ENCODE peak calls at places on chromosomes 7 and 10, in six cellular contexts. One of them, this sample, is unnamed.

GRCh38 chr7:39464350-39465054 is 101.7 kb upstream of the YAE1 start:
- DNase-seq in IMR-90: no peak
- DNase-seq in A549: no peak
- DNase-seq in OCI-LY7: no peak
- DNase-seq in keratinocyte: no peak
- DNase-seq in BJ: no peak
- DNase-seq in this sample: no peak

GRCh38 chr7:66157060-66157459 is 42.4 kb downstream of the CRCP start:
- DNase-seq in OCI-LY7: no peak
- DNase-seq in keratinocyte: no peak
- DNase-seq in BJ: no peak
- DNase-seq in IMR-90: no peak
- DNase-seq in A549: no peak
- DNase-seq in this sample: peak

GRCh38 chr10:108323274-108323798 is 1158.8 kb upstream of the SORCS1 start:
- DNase-seq in IMR-90: no peak
- DNase-seq in keratinocyte: no peak
- DNase-seq in BJ: no peak
- DNase-seq in OCI-LY7: no peak
- DNase-seq in A549: no peak
- DNase-seq in this sample: no peak

GRCh38 chr10:20955355-20955893 is 58.3 kb upstream of the NEBL start:
- DNase-seq in keratinocyte: no peak
- DNase-seq in IMR-90: no peak
- DNase-seq in A549: no peak
- DNase-seq in OCI-LY7: no peak
- DNase-seq in BJ: no peak
- DNase-seq in this sample: no peak

GRCh38 chr7:82109288-82109687 is 334.3 kb downstream of the CACNA2D1 start:
- DNase-seq in keratinocyte: peak
- DNase-seq in OCI-LY7: no peak
- DNase-seq in A549: no peak
- DNase-seq in IMR-90: peak
- DNase-seq in BJ: peak
- DNase-seq in this sample: peak

GRCh38 chr7:44477063-44477830 is 13.2 kb downstream of the NUDCD3 start:
- DNase-seq in BJ: no peak
- DNase-seq in OCI-LY7: peak
- DNase-seq in IMR-90: peak
- DNase-seq in keratinocyte: peak
- DNase-seq in A549: peak
- DNase-seq in this sample: peak

GRCh38 chr10:80075781-80076180 is 2.7 kb upstream of the TMEM254 start:
- DNase-seq in OCI-LY7: no peak
- DNase-seq in IMR-90: peak
- DNase-seq in BJ: no peak
- DNase-seq in A549: no peak
- DNase-seq in keratinocyte: no peak
- DNase-seq in this sample: no peak

GRCh38 chr10:24981161-24981710 is 28.8 kb upstream of the PRTFDC1 start:
- DNase-seq in BJ: no peak
- DNase-seq in A549: no peak
- DNase-seq in IMR-90: no peak
- DNase-seq in keratinocyte: no peak
- DNase-seq in OCI-LY7: no peak
- DNase-seq in this sample: peak

GRCh38 chr7:41472427-41473125 is 230.3 kb downstream of the INHBA start:
- DNase-seq in BJ: no peak
- DNase-seq in IMR-90: peak
- DNase-seq in keratinocyte: no peak
- DNase-seq in A549: no peak
- DNase-seq in OCI-LY7: no peak
- DNase-seq in this sample: no peak

GRCh38 chr7:104267701-104268368 is 60.0 kb upstream of the ORC5 start:
- DNase-seq in BJ: no peak
- DNase-seq in A549: peak
- DNase-seq in OCI-LY7: peak
- DNase-seq in keratinocyte: no peak
- DNase-seq in IMR-90: peak
- DNase-seq in this sample: peak

GRCh38 chr7:99628471-99629465 is 12.0 kb downstream of the ZSCAN25 start:
- DNase-seq in keratinocyte: no peak
- DNase-seq in OCI-LY7: no peak
- DNase-seq in IMR-90: no peak
- DNase-seq in A549: no peak
- DNase-seq in BJ: no peak
- DNase-seq in this sample: no peak

GRCh38 chr7:158325530-158326381 is 261.9 kb downstream of the PTPRN2 start:
- DNase-seq in BJ: no peak
- DNase-seq in keratinocyte: no peak
- DNase-seq in IMR-90: no peak
- DNase-seq in OCI-LY7: no peak
- DNase-seq in A549: no peak
- DNase-seq in this sample: no peak

GRCh38 chr7:53111061-53111460 is 75.6 kb downstream of the POM121L12 start:
- DNase-seq in keratinocyte: no peak
- DNase-seq in BJ: no peak
- DNase-seq in OCI-LY7: no peak
- DNase-seq in IMR-90: no peak
- DNase-seq in A549: no peak
- DNase-seq in this sample: no peak

DNA sequence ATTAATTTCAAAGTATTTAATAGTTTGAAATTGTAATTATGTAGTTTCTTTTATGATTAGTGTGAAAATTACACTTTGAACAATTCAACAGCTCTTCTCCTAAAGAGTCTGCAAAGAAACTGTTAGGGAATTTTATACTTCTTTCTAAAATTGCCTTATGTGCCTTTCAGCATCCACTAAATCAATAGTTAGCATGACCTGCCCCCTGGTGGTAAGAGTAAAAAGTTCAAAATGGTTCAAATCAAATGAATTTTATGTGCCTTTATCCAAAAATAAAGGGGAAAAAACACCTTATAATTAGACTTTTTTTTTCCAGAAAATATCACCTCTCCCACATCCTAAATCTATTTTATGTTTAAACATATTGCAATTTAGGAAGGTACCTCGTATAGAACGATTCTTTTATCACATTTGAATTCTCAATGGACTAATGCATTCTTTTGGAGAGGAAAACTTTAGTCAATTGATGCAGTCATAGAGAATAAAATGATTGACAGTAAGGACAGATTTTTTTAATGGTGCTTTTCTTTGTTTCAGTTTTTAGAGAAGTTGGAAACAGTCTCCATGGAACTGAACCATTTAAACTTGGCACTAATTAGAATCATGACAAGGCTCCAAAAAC is 163.7 kb downstream of the SEMA3D start:
- DNase-seq in OCI-LY7: peak
- DNase-seq in A549: no peak
- DNase-seq in BJ: no peak
- DNase-seq in IMR-90: peak
- DNase-seq in keratinocyte: no peak
- DNase-seq in this sample: peak
- H3K4me3 ChIP-seq in OCI-LY7: no peak
- H3K4me3 ChIP-seq in A549: no peak
- H3K4me3 ChIP-seq in BJ: no peak
- H3K4me3 ChIP-seq in IMR-90: no peak
- H3K4me3 ChIP-seq in keratinocyte: no peak
- H3K4me3 ChIP-seq in this sample: no peak

GRCh38 chr10:71747039-71747807 is 26.1 kb downstream of the VSIR start:
- DNase-seq in IMR-90: no peak
- DNase-seq in BJ: no peak
- DNase-seq in keratinocyte: no peak
- DNase-seq in OCI-LY7: no peak
- DNase-seq in A549: no peak
- DNase-seq in this sample: peak

GRCh38 chr10:71749396-71749795 is 23.9 kb downstream of the VSIR start:
- DNase-seq in OCI-LY7: no peak
- DNase-seq in A549: no peak
- DNase-seq in IMR-90: no peak
- DNase-seq in BJ: no peak
- DNase-seq in keratinocyte: no peak
- DNase-seq in this sample: no peak

GRCh38 chr10:71747808-71748523 is 25.4 kb downstream of the VSIR start:
- DNase-seq in OCI-LY7: peak
- DNase-seq in A549: no peak
- DNase-seq in BJ: no peak
- DNase-seq in keratinocyte: no peak
- DNase-seq in IMR-90: no peak
- DNase-seq in this sample: no peak

GRCh38 chr10:71750124-71750841 is 23.0 kb downstream of the VSIR start:
- DNase-seq in IMR-90: no peak
- DNase-seq in A549: no peak
- DNase-seq in OCI-LY7: no peak
- DNase-seq in keratinocyte: no peak
- DNase-seq in BJ: no peak
- DNase-seq in this sample: no peak

DNA sequence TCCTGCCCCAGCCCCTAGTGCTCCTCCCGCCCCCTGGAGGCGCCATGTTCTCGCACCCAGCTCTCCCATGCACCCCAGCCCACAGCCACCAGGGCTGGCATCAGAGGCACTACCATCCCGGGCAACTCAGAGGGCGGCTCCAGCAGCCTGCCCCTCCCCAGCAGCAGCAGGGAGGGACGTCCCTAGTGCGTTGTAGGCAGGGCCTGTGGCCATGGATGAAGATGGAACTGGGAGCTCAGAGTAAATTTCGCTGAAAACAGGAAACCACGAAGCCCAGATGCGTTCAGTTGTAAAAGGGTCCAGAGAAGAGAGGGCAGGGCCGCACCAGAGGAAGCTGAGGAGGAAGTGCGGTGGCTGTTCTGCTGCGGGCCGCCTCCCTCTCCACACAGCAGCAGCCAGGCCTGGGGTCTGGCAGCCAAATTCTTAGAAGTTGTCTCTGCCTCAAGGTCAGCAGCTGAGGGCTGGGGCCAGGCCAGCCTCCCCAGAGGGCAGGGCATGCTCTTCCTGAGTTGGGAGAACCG is 24.6 kb downstream of the VSIR start:
- DNase-seq in BJ: no peak
- DNase-seq in A549: no peak
- DNase-seq in keratinocyte: no peak
- DNase-seq in OCI-LY7: peak
- DNase-seq in IMR-90: no peak
- DNase-seq in this sample: no peak
- TF ChIP-seq CTCF in BJ: no peak
- TF ChIP-seq CTCF in A549: no peak
- TF ChIP-seq CTCF in keratinocyte: no peak
- TF ChIP-seq CTCF in OCI-LY7: peak
- TF ChIP-seq CTCF in IMR-90: no peak
- TF ChIP-seq CTCF in this sample: no peak

DNA sequence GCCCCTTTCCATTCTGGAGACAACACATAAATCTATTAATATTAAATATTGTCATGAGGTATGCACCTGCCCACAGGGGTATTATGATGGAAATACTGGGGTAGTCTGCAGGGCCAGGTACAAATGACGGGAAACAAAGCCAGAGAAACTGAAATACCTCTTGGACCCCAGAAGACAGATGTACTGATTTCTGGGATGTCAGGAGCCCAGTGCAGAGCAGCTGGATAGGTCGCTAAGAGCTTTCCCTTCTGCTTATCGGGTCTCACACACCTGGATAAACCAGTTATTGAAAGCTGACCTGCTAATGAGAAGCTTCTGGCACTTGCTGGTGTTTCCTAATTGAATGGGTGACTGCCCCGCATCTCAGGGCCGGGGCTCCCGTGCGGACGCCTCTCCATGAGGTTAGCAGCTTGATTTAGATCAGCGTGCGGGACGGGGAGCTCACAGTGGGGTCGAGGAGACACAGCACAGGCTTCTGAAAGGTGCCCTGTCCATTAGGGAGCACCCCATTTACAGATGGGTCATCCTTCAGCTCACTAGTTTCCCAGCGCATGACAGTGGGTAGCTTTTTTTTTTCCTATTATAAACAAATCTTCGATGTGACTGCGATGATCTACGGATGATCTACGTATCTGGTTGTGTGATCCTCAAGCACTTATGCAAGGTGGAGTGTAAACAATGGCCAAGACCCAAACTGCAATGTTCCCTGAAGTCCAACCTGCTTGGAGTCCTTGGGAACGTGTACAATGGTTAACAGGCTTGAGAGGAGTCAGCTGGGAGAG is 1.5 kb upstream of the INSIG1 start:
- DNase-seq in IMR-90: no peak
- DNase-seq in OCI-LY7: no peak
- DNase-seq in A549: no peak
- DNase-seq in keratinocyte: no peak
- DNase-seq in BJ: no peak
- DNase-seq in this sample: no peak
- H3K4me3 ChIP-seq in IMR-90: peak
- H3K4me3 ChIP-seq in OCI-LY7: peak
- H3K4me3 ChIP-seq in A549: peak
- H3K4me3 ChIP-seq in keratinocyte: peak
- H3K4me3 ChIP-seq in BJ: peak
- H3K4me3 ChIP-seq in this sample: peak

GRCh38 chr10:50316169-50316568 is 64.9 kb upstream of the ASAH2 start:
- DNase-seq in A549: no peak
- DNase-seq in BJ: no peak
- DNase-seq in keratinocyte: no peak
- DNase-seq in OCI-LY7: no peak
- DNase-seq in IMR-90: no peak
- DNase-seq in this sample: no peak

GRCh38 chr10:50312464-50313437 is 61.4 kb upstream of the ASAH2 start:
- DNase-seq in A549: no peak
- DNase-seq in BJ: no peak
- DNase-seq in keratinocyte: no peak
- DNase-seq in OCI-LY7: no peak
- DNase-seq in IMR-90: peak
- DNase-seq in this sample: peak

GRCh38 chr10:50314169-50315071 is 63.1 kb upstream of the ASAH2 start:
- DNase-seq in OCI-LY7: no peak
- DNase-seq in BJ: no peak
- DNase-seq in A549: no peak
- DNase-seq in keratinocyte: no peak
- DNase-seq in IMR-90: no peak
- DNase-seq in this sample: no peak

GRCh38 chr10:50309342-50309741 is 58.0 kb upstream of the ASAH2 start:
- DNase-seq in IMR-90: no peak
- DNase-seq in BJ: no peak
- DNase-seq in A549: no peak
- DNase-seq in keratinocyte: no peak
- DNase-seq in OCI-LY7: no peak
- DNase-seq in this sample: no peak

GRCh38 chr10:50310560-50311174 is 59.4 kb upstream of the ASAH2 start:
- DNase-seq in keratinocyte: no peak
- DNase-seq in A549: peak
- DNase-seq in BJ: no peak
- DNase-seq in IMR-90: no peak
- DNase-seq in OCI-LY7: peak
- DNase-seq in this sample: no peak
- TF ChIP-seq CTCF in keratinocyte: peak
- TF ChIP-seq CTCF in A549: peak
- TF ChIP-seq CTCF in BJ: no peak
- TF ChIP-seq CTCF in IMR-90: no peak
- TF ChIP-seq CTCF in OCI-LY7: peak
- TF ChIP-seq CTCF in this sample: peak

GRCh38 chr7:2560175-2560695 is 1.5 kb downstream of the IQCE start:
- DNase-seq in keratinocyte: no peak
- DNase-seq in OCI-LY7: no peak
- DNase-seq in BJ: no peak
- DNase-seq in IMR-90: no peak
- DNase-seq in A549: no peak
- DNase-seq in this sample: no peak
- H3K4me3 ChIP-seq in keratinocyte: peak
- H3K4me3 ChIP-seq in OCI-LY7: no peak
- H3K4me3 ChIP-seq in BJ: peak
- H3K4me3 ChIP-seq in IMR-90: peak
- H3K4me3 ChIP-seq in A549: peak
- H3K4me3 ChIP-seq in this sample: peak